ENCODE peak calls at places on chromosomes 13 and 19, in nine cellular contexts. Z is CD8-positive, alpha-beta T cell; M is right cardiac atrium; V is GM23248; J is endothelial cell of umbilical vein; T is GM23338; A is aorta; X is Panc1; Y is BJ. E is an unnamed sample.

GRCh38 chr19:42287826-42288107 is 14.2 kb upstream of the PRR19 start:
- DNase-seq in J (no peak), Y (no peak), Z (no peak), V (no peak), X (no peak), M (peak; percentile 37), A (no peak), T (no peak), E (no peak)

GRCh38 chr13:101654916-101655315 is 202.4 kb downstream of the ITGBL1 start:
- DNase-seq in J (no peak), Z (no peak), T (no peak), X (no peak), A (no peak), V (peak; percentile 51), M (no peak), Y (no peak), E (no peak)

GRCh38 chr19:39765091-39766076 is 13.3 kb upstream of the LEUTX start:
- DNase-seq in M (peak; percentile 63), V (peak; percentile 67), X (peak; percentile 89), J (peak; percentile 43), A (no peak), Y (no peak), Z (peak; percentile 60), T (peak; percentile 88), E (peak; percentile 1)

GRCh38 chr19:13363235-13363634 is 143.0 kb downstream of the CACNA1A start:
- DNase-seq in Y (no peak), M (no peak), Z (no peak), J (no peak), A (no peak), X (no peak), T (no peak), V (no peak), E (no peak)

GRCh38 chr19:53981408-53981998 is 9.9 kb upstream of the CACNG6 start:
- DNase-seq in M (no peak), X (no peak), A (no peak), Y (no peak), V (no peak), T (peak; percentile 61), Z (no peak), J (no peak), E (no peak)

GRCh38 chr19:12880551-12881171 is 588 bp downstream of the DNASE2 start:
- DNase-seq in A (peak; percentile 82), V (peak; percentile 54), Y (no peak), M (peak; percentile 77), T (peak; percentile 57), J (no peak), Z (no peak), X (no peak), E (no peak)

GRCh38 chr13:52599853-52600603 is 42.2 kb upstream of the HNRNPA1L2 start:
- DNase-seq in M (peak; percentile 81), T (peak; percentile 75), A (peak; percentile 81), Z (no peak), X (no peak), V (peak; percentile 67), Y (no peak), J (peak; percentile 40), E (no peak)

GRCh38 chr13:97068964-97069815 is 74.9 kb upstream of the OXGR1 start:
- DNase-seq in Z (no peak), X (no peak), J (no peak), Y (no peak), T (no peak), A (no peak), V (no peak), M (no peak), E (no peak)

GRCh38 chr13:43171489-43171888 is 148.1 kb downstream of the DNAJC15 start:
- DNase-seq in A (no peak), J (no peak), V (no peak), T (no peak), Z (no peak), X (no peak), Y (no peak), M (no peak), E (no peak)

GRCh38 chr19:13164370-13165090 is 14.3 kb downstream of the IER2 start:
- DNase-seq in V (peak; percentile 59), Z (peak; percentile 50), T (peak; percentile 99), M (peak; percentile 90), A (peak; percentile 84), J (peak; percentile 89), Y (no peak), X (no peak), E (peak; percentile 35)

GRCh38 chr19:38917921-38918491 is 6.0 kb upstream of the CCER2 start:
- DNase-seq in Y (no peak), J (no peak), Z (no peak), A (peak; percentile 64), M (no peak), X (no peak), V (peak; percentile 30), T (peak; percentile 36), E (no peak)

GRCh38 chr13:73223372-73223781 is 164.6 kb downstream of the KLF5 start:
- DNase-seq in J (no peak), Z (no peak), M (no peak), T (no peak), Y (no peak), V (no peak), A (no peak), X (no peak), E (no peak)

GRCh38 chr19:16040642-16041041 is 35.7 kb upstream of the TPM4 start:
- DNase-seq in Y (no peak), A (no peak), X (no peak), M (no peak), Z (no peak), J (peak; percentile 46), V (peak; percentile 59), T (no peak), E (no peak)

GRCh38 chr13:24868874-24869273 is 104.9 kb downstream of the RNF17 start:
- DNase-seq in M (no peak), T (no peak), J (no peak), V (no peak), Z (no peak), X (no peak), Y (no peak), A (no peak), E (no peak)

GRCh38 chr13:48976677-48977625 is 1.2 kb downstream of the FNDC3A start:
- DNase-seq in Y (no peak), Z (no peak), V (peak; percentile 40), A (no peak), J (peak; percentile 70), M (no peak), X (no peak), T (no peak), E (no peak)

GRCh38 chr13:77513719-77514335 is 21.7 kb upstream of the SCEL start:
- DNase-seq in Y (no peak), X (no peak), T (no peak), M (no peak), V (no peak), J (no peak), Z (no peak), A (no peak), E (no peak)

GRCh38 chr13:25466880-25467279 is 95.1 kb downstream of the ATP8A2 start:
- DNase-seq in T (no peak), X (no peak), V (no peak), Z (no peak), A (no peak), J (no peak), M (no peak), Y (no peak), E (no peak)

GRCh38 chr19:55088021-55088451 is 12.4 kb downstream of the EPS8L1 start:
- DNase-seq in J (no peak), Y (no peak), T (no peak), Z (no peak), V (no peak), A (no peak), X (no peak), M (no peak), E (no peak)

GRCh38 chr19:55085923-55086715 is 10.4 kb downstream of the EPS8L1 start:
- DNase-seq in X (no peak), J (no peak), M (peak; percentile 32), T (peak; percentile 51), Z (no peak), A (peak; percentile 74), V (peak; percentile 10), Y (no peak), E (no peak)

GRCh38 chr19:55088543-55089265 is 13.0 kb downstream of the EPS8L1 start:
- DNase-seq in A (peak; percentile 95), T (peak; percentile 95), X (no peak), Z (peak; percentile 85), J (peak; percentile 70), Y (no peak), V (peak; percentile 63), M (peak; percentile 92), E (peak; percentile 57)

GRCh38 chr19:55086730-55087541 is 11.3 kb downstream of the EPS8L1 start:
- DNase-seq in Y (peak; percentile 66), J (peak; percentile 97), M (peak; percentile 99), A (peak; percentile 98), X (no peak), T (peak; percentile 100), V (peak; percentile 97), Z (peak; percentile 38), E (peak; percentile 36)

GRCh38 chr19:55087542-55087935 is 11.9 kb downstream of the EPS8L1 start:
- DNase-seq in T (peak; percentile 62), V (peak; percentile 56), A (no peak), M (peak; percentile 71), J (no peak), Z (no peak), Y (no peak), X (no peak), E (no peak)
- H3K4me3 ChIP-seq in T (peak overlapping the region; percentile 79), V (peak overlapping the region; percentile 72), A (no peak overlapping the region), M (peak overlapping the region; percentile 36), J (peak overlapping the region; percentile 77), Z (peak overlapping the region; percentile 34), Y (peak overlapping the region; percentile 52), X (no peak overlapping the region), E (peak overlapping the region; percentile 22)

GRCh38 chr13:50078512-50079277 is 63.5 kb downstream of the KCNRG start:
- DNase-seq in V (no peak), M (no peak), A (no peak), T (no peak), Z (no peak), X (no peak), J (peak; percentile 24), Y (no peak), E (no peak)
- H3K4me3 ChIP-seq in V (peak overlapping the region; percentile 78), M (no peak overlapping the region), A (peak overlapping the region; percentile 47), T (peak overlapping the region; percentile 1), Z (no peak overlapping the region), X (peak overlapping the region; percentile 82), J (peak overlapping the region; percentile 99), Y (no peak overlapping the region), E (no peak overlapping the region)

DNA sequence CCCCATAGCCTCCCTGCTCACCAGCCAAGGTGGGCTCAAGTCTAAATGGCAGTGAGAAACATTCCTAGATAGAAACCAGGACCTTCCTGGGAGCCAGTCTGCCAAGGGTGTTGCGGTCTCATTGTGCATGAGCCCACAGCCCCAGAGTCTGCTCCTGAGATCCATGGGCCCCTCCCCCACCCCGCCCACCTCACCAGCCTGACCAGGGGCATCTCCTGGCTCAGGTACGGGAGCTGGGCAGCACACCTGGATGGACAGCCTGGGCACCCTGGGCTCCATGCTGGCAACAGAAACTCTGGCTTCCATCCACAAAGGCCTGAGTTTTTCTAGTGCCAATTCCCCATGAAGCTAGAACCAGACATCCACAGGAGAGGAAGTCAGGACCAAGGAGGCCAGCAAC is 65.6 kb downstream of the RAB20 start:
- DNase-seq in X (no peak), Y (no peak), A (no peak), V (no peak), J (no peak), T (no peak), M (no peak), Z (no peak), E (no peak)
- H3K4me3 ChIP-seq in X (no peak overlapping the region), Y (no peak overlapping the region), A (no peak overlapping the region), V (no peak overlapping the region), J (no peak overlapping the region), T (no peak overlapping the region), M (no peak overlapping the region), Z (no peak overlapping the region), E (no peak overlapping the region)

GRCh38 chr19:49954933-49955332 is 6.0 kb downstream of the SIGLEC11 start:
- DNase-seq in M (no peak), T (no peak), Y (no peak), A (peak; percentile 19), X (no peak), V (no peak), J (no peak), Z (no peak), E (no peak)
- H3K4me3 ChIP-seq in M (no peak overlapping the region), T (no peak overlapping the region), Y (no peak overlapping the region), A (no peak overlapping the region), X (no peak overlapping the region), V (no peak overlapping the region), J (no peak overlapping the region), Z (no peak overlapping the region), E (no peak overlapping the region)

E was measured in effector memory CD4-positive, alpha-beta T cell.